ENCODE peak calls at places on chromosomes 5 and 9, in four cellular contexts. B, V, U and L are unnamed samples. For H3K9me3, the result is how much of the 10 kb centered on the place peaks cover.

GRCh38 chr5:72066658-72067057 is 40.6 kb upstream of the MAP1B start:
- DNase-seq in B (peak), V (no peak), U (no peak), L (no peak)

GRCh38 chr5:53201746-53202145 is 92.2 kb upstream of the MOCS2 start:
- DNase-seq in B (no peak), V (no peak), U (no peak), L (no peak)

GRCh38 chr5:76688836-76689235 is 27.1 kb upstream of the F2R start:
- DNase-seq in B (peak), V (no peak), U (no peak), L (no peak)

GRCh38 chr5:171604195-171604594 is 181.4 kb upstream of the SMIM23 start:
- DNase-seq in B (no peak), V (no peak), U (no peak), L (no peak)

GRCh38 chr9:110029815-110030480 is 178.0 kb downstream of the C9orf152 start:
- DNase-seq in B (no peak), V (no peak), U (no peak), L (no peak)

GRCh38 chr5:148735301-148735700 is 81.0 kb upstream of the HTR4 start:
- DNase-seq in B (peak), V (no peak), U (no peak), L (no peak)

GRCh38 chr9:27940535-27940934 is 367.3 kb upstream of the C9orf72 start:
- DNase-seq in B (no peak), V (no peak), U (no peak), L (no peak)

GRCh38 chr5:161378701-161379100 is 167.8 kb downstream of the GABRB2 start:
- DNase-seq in B (no peak), V (no peak), U (no peak), L (no peak)

GRCh38 chr9:97808972-97809371 is 44.1 kb upstream of the FOXE1 start:
- DNase-seq in B (no peak), V (no peak), U (no peak), L (no peak)

GRCh38 chr9:1005043-1005667 is 28.7 kb downstream of the DMRT3 start:
- DNase-seq in B (peak), V (no peak), U (no peak), L (peak)

GRCh38 chr5:82396871-82397514 is 118.8 kb upstream of the RPS23 start:
- DNase-seq in B (peak), V (peak), U (peak), L (no peak)

GRCh38 chr5:113293068-113293571 is 141.7 kb downstream of the TSSK1B start:
- DNase-seq in B (peak), V (no peak), U (no peak), L (peak)

GRCh38 chr9:36317766-36318165 is 59.5 kb upstream of the GNE start:
- DNase-seq in B (peak), V (no peak), U (no peak), L (no peak)

GRCh38 chr9:121285835-121286687 is 18.1 kb downstream of the GSN start:
- DNase-seq in B (no peak), V (peak), U (peak), L (peak)

GRCh38 chr5:6831678-6832077 is 118.4 kb downstream of the TENT4A start:
- DNase-seq in B (no peak), V (no peak), U (no peak), L (no peak)

GRCh38 chr5:96747718-96748117 is 60.0 kb downstream of the ERAP1 start:
- DNase-seq in B (no peak), V (no peak), U (no peak), L (no peak)

GRCh38 chr5:54313311-54314270 is 3.2 kb upstream of the ARL15 start:
- DNase-seq in B (no peak), V (no peak), U (no peak), L (no peak)
- H3K9me3 ChIP-seq in B (under half), V (under half), U (under half), L (under half)

DNA sequence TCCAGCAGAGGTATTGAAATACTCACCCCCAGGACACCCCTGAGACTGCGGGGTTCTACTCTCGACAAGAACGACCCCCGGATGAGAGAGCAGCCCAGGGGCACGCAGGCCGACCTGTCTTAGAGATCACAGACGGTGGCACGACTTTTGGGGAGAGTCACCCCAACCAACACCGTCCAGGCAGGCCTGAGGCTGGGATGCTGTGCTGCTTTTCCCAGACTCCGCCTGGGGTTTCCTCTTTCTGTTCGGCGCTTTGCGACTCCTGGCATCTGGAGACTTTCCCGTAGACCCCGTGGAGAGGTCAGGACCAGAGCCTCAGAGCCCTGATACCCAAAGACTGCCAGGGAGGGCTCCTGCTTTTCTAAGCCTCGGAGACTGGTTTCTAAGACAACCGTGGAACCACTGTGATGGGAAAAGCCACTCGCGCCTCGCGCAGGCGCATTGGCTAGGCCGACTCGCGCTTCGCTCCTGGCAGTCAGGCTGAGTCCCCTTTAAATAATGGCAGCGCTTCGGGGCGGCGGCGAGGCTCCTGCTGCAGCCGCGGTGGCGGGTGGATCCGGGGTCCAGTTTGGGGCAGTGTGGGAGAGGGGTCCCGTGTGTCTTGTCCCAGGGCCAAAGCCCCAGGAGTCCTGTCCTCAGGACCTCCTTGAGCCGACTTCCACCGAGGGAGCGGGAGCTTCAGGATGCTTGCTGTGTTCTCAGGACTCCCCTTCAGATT is 484.0 kb downstream of the SPATA31A7 start:
- DNase-seq in B (no peak), V (peak), U (no peak), L (no peak)
- H3K9me3 ChIP-seq in B (under half), V (under half), U (under half), L (half or more)

DNA sequence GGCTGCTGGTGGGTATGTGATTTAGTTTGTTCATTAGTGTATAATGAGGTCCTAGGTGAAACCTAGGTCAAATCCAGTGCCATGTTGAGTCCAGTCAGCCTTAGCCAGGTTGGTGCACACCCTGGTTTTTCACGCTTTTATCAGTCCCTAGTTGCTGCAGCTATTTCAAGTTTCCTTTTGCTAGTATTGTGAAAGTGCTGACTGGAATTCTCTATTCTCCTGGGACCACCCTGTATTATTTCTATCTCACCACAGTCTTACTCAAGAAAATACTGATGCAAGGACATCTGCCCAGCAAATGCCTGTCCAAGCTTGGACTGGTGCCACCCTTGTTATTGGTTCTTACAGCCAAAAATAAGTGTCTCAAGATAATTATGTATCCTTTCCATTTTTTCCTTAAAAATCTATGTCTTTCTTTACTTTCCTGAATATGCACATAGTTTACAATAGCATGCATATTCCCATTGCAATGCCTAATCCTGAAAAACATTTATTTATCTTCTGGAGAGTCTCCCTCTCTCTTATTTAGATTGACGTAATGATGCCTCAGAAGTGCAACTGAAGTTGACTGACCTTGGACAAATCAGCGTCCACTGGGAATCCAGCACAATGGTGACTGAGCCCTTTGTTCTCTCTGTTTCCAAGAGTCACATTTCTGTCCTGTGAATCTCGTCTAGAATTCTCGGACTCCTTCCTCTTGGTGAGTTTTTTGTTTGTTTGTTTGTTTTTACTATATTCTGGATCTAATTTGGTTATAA is 1075.0 kb downstream of the CDH9 start:
- DNase-seq in B (no peak), V (no peak), U (no peak), L (no peak)
- H3K9me3 ChIP-seq in B (under half), V (under half), U (under half), L (under half)

GRCh38 chr5:178883815-178884430 is 11.8 kb upstream of the ZFP2 start:
- DNase-seq in B (no peak), V (no peak), U (no peak), L (no peak)
- H3K9me3 ChIP-seq in B (half or more), V (half or more), U (half or more), L (half or more)

DNA sequence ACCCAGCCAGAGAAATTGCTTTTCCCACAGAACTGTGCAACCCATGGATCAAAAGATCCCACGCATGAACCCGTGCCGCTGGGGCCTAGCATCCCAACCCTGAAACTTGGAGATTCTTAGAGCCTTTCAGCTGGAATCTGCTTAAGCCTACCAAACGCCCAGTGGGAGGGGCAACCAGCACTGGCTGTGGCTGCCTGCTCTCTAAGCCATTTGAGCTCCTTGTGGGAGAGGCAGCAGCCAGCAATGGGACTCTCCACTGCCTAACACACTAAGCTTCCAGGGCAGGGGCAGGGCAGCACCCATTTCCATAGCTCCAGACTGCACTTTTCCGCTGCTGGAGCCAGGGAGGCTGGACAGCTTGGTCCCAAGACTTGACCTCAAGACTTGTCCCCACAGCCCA is 437.3 kb downstream of the MTRR start:
- DNase-seq in B (no peak), V (no peak), U (no peak), L (no peak)
- H3K9me3 ChIP-seq in B (under half), V (under half), U (under half), L (under half)